ENCODE peak calls at places on chromosomes 4 and X, in nine cellular contexts. One of them, this sample, is unnamed.

GRCh38 chr4:163384434-163384833 is 40.7 kb downstream of the NPY5R start:
- DNase-seq in AG08396: no peak
- DNase-seq in SK-MEL-5: no peak
- DNase-seq in HL-60: no peak
- DNase-seq in LoVo: no peak
- DNase-seq in stimulated activated CD4-positive, alpha-beta T cell treated with anti-CD3 and anti-CD28 coated beads, TNF-alpha, amount 100 ng/mL, for 24 hours: no peak
- DNase-seq in stimulated activated CD8-positive, alpha-beta memory T cell treated with anti-CD3 and anti-CD28 coated beads, Interleukin-4, amount 100 ng/mL, for 48 hours: no peak
- DNase-seq in NCI-H510A treated with DMSO at 0.1 percent for 48 hours: no peak
- DNase-seq in nephron progenitor cell: no peak
- DNase-seq in this sample: no peak

GRCh38 chrX:20267924-20268701 is 1.4 kb upstream of the RPS6KA3 start:
- DNase-seq in AG08396: no peak
- DNase-seq in SK-MEL-5: no peak
- DNase-seq in HL-60: no peak
- DNase-seq in LoVo: no peak
- DNase-seq in stimulated activated CD4-positive, alpha-beta T cell treated with anti-CD3 and anti-CD28 coated beads, TNF-alpha, amount 100 ng/mL, for 24 hours: no peak
- DNase-seq in stimulated activated CD8-positive, alpha-beta memory T cell treated with anti-CD3 and anti-CD28 coated beads, Interleukin-4, amount 100 ng/mL, for 48 hours: peak; percentile 23
- DNase-seq in NCI-H510A treated with DMSO at 0.1 percent for 48 hours: peak; percentile 27
- DNase-seq in nephron progenitor cell: peak; percentile 37
- DNase-seq in this sample: no peak

GRCh38 chrX:140050906-140051305 is 85.6 kb upstream of the CXorf66 start:
- DNase-seq in AG08396: peak; percentile 5
- DNase-seq in SK-MEL-5: peak; percentile 20
- DNase-seq in HL-60: no peak
- DNase-seq in LoVo: no peak
- DNase-seq in stimulated activated CD4-positive, alpha-beta T cell treated with anti-CD3 and anti-CD28 coated beads, TNF-alpha, amount 100 ng/mL, for 24 hours: no peak
- DNase-seq in stimulated activated CD8-positive, alpha-beta memory T cell treated with anti-CD3 and anti-CD28 coated beads, Interleukin-4, amount 100 ng/mL, for 48 hours: no peak
- DNase-seq in NCI-H510A treated with DMSO at 0.1 percent for 48 hours: no peak
- DNase-seq in nephron progenitor cell: no peak
- DNase-seq in this sample: peak; percentile 3

GRCh38 chrX:132710756-132711155 is 221.9 kb upstream of the MBNL3 start:
- DNase-seq in AG08396: no peak
- DNase-seq in SK-MEL-5: no peak
- DNase-seq in HL-60: no peak
- DNase-seq in LoVo: no peak
- DNase-seq in stimulated activated CD4-positive, alpha-beta T cell treated with anti-CD3 and anti-CD28 coated beads, TNF-alpha, amount 100 ng/mL, for 24 hours: no peak
- DNase-seq in stimulated activated CD8-positive, alpha-beta memory T cell treated with anti-CD3 and anti-CD28 coated beads, Interleukin-4, amount 100 ng/mL, for 48 hours: no peak
- DNase-seq in NCI-H510A treated with DMSO at 0.1 percent for 48 hours: no peak
- DNase-seq in nephron progenitor cell: no peak
- DNase-seq in this sample: no peak

GRCh38 chr4:151649461-151649860 is 111.3 kb downstream of the GATB start:
- DNase-seq in AG08396: no peak
- DNase-seq in SK-MEL-5: peak; percentile 11
- DNase-seq in HL-60: no peak
- DNase-seq in LoVo: no peak
- DNase-seq in stimulated activated CD4-positive, alpha-beta T cell treated with anti-CD3 and anti-CD28 coated beads, TNF-alpha, amount 100 ng/mL, for 24 hours: no peak
- DNase-seq in stimulated activated CD8-positive, alpha-beta memory T cell treated with anti-CD3 and anti-CD28 coated beads, Interleukin-4, amount 100 ng/mL, for 48 hours: no peak
- DNase-seq in NCI-H510A treated with DMSO at 0.1 percent for 48 hours: no peak
- DNase-seq in nephron progenitor cell: no peak
- DNase-seq in this sample: no peak

GRCh38 chr4:27463816-27464215 is 603.2 kb downstream of the STIM2 start:
- DNase-seq in AG08396: no peak
- DNase-seq in SK-MEL-5: no peak
- DNase-seq in HL-60: no peak
- DNase-seq in LoVo: peak; percentile 16
- DNase-seq in stimulated activated CD4-positive, alpha-beta T cell treated with anti-CD3 and anti-CD28 coated beads, TNF-alpha, amount 100 ng/mL, for 24 hours: no peak
- DNase-seq in stimulated activated CD8-positive, alpha-beta memory T cell treated with anti-CD3 and anti-CD28 coated beads, Interleukin-4, amount 100 ng/mL, for 48 hours: no peak
- DNase-seq in NCI-H510A treated with DMSO at 0.1 percent for 48 hours: no peak
- DNase-seq in nephron progenitor cell: no peak
- DNase-seq in this sample: peak; percentile 6

GRCh38 chrX:7330971-7331746 is 183.2 kb upstream of the PUDP start:
- DNase-seq in AG08396: peak; percentile 55
- DNase-seq in SK-MEL-5: no peak
- DNase-seq in HL-60: no peak
- DNase-seq in LoVo: no peak
- DNase-seq in stimulated activated CD4-positive, alpha-beta T cell treated with anti-CD3 and anti-CD28 coated beads, TNF-alpha, amount 100 ng/mL, for 24 hours: no peak
- DNase-seq in stimulated activated CD8-positive, alpha-beta memory T cell treated with anti-CD3 and anti-CD28 coated beads, Interleukin-4, amount 100 ng/mL, for 48 hours: no peak
- DNase-seq in NCI-H510A treated with DMSO at 0.1 percent for 48 hours: no peak
- DNase-seq in nephron progenitor cell: no peak
- DNase-seq in this sample: no peak

GRCh38 chr4:168647976-168648375 is 151.1 kb downstream of the PALLD start:
- DNase-seq in AG08396: no peak
- DNase-seq in SK-MEL-5: no peak
- DNase-seq in HL-60: no peak
- DNase-seq in LoVo: no peak
- DNase-seq in stimulated activated CD4-positive, alpha-beta T cell treated with anti-CD3 and anti-CD28 coated beads, TNF-alpha, amount 100 ng/mL, for 24 hours: no peak
- DNase-seq in stimulated activated CD8-positive, alpha-beta memory T cell treated with anti-CD3 and anti-CD28 coated beads, Interleukin-4, amount 100 ng/mL, for 48 hours: no peak
- DNase-seq in NCI-H510A treated with DMSO at 0.1 percent for 48 hours: no peak
- DNase-seq in nephron progenitor cell: no peak
- DNase-seq in this sample: no peak

GRCh38 chrX:16114640-16115039 is 8.7 kb upstream of the GRPR start:
- DNase-seq in AG08396: no peak
- DNase-seq in SK-MEL-5: peak; percentile 2
- DNase-seq in HL-60: no peak
- DNase-seq in LoVo: no peak
- DNase-seq in stimulated activated CD4-positive, alpha-beta T cell treated with anti-CD3 and anti-CD28 coated beads, TNF-alpha, amount 100 ng/mL, for 24 hours: no peak
- DNase-seq in stimulated activated CD8-positive, alpha-beta memory T cell treated with anti-CD3 and anti-CD28 coated beads, Interleukin-4, amount 100 ng/mL, for 48 hours: no peak
- DNase-seq in NCI-H510A treated with DMSO at 0.1 percent for 48 hours: no peak
- DNase-seq in nephron progenitor cell: no peak
- DNase-seq in this sample: no peak

GRCh38 chr4:40992472-40993298 is 221.7 kb downstream of the APBB2 start:
- DNase-seq in AG08396: peak; percentile 24
- DNase-seq in SK-MEL-5: no peak
- DNase-seq in HL-60: peak; percentile 27
- DNase-seq in LoVo: no peak
- DNase-seq in stimulated activated CD4-positive, alpha-beta T cell treated with anti-CD3 and anti-CD28 coated beads, TNF-alpha, amount 100 ng/mL, for 24 hours: no peak
- DNase-seq in stimulated activated CD8-positive, alpha-beta memory T cell treated with anti-CD3 and anti-CD28 coated beads, Interleukin-4, amount 100 ng/mL, for 48 hours: no peak
- DNase-seq in NCI-H510A treated with DMSO at 0.1 percent for 48 hours: no peak
- DNase-seq in nephron progenitor cell: no peak
- DNase-seq in this sample: no peak

GRCh38 chr4:179415016-179415841 is 1973.0 kb upstream of the AGA start:
- DNase-seq in AG08396: no peak
- DNase-seq in SK-MEL-5: no peak
- DNase-seq in HL-60: no peak
- DNase-seq in LoVo: no peak
- DNase-seq in stimulated activated CD4-positive, alpha-beta T cell treated with anti-CD3 and anti-CD28 coated beads, TNF-alpha, amount 100 ng/mL, for 24 hours: no peak
- DNase-seq in stimulated activated CD8-positive, alpha-beta memory T cell treated with anti-CD3 and anti-CD28 coated beads, Interleukin-4, amount 100 ng/mL, for 48 hours: no peak
- DNase-seq in NCI-H510A treated with DMSO at 0.1 percent for 48 hours: no peak
- DNase-seq in nephron progenitor cell: peak; percentile 6
- DNase-seq in this sample: no peak

GRCh38 chr4:174669278-174669677 is 147.0 kb upstream of the HPGD start:
- DNase-seq in AG08396: peak; percentile 7
- DNase-seq in SK-MEL-5: peak; percentile 16
- DNase-seq in HL-60: no peak
- DNase-seq in LoVo: peak; percentile 62
- DNase-seq in stimulated activated CD4-positive, alpha-beta T cell treated with anti-CD3 and anti-CD28 coated beads, TNF-alpha, amount 100 ng/mL, for 24 hours: no peak
- DNase-seq in stimulated activated CD8-positive, alpha-beta memory T cell treated with anti-CD3 and anti-CD28 coated beads, Interleukin-4, amount 100 ng/mL, for 48 hours: no peak
- DNase-seq in NCI-H510A treated with DMSO at 0.1 percent for 48 hours: no peak
- DNase-seq in nephron progenitor cell: no peak
- DNase-seq in this sample: peak; percentile 7

GRCh38 chr4:159400782-159401712 is 298.2 kb downstream of the RAPGEF2 start:
- DNase-seq in AG08396: no peak
- DNase-seq in SK-MEL-5: no peak
- DNase-seq in HL-60: peak; percentile 41
- DNase-seq in LoVo: no peak
- DNase-seq in stimulated activated CD4-positive, alpha-beta T cell treated with anti-CD3 and anti-CD28 coated beads, TNF-alpha, amount 100 ng/mL, for 24 hours: no peak
- DNase-seq in stimulated activated CD8-positive, alpha-beta memory T cell treated with anti-CD3 and anti-CD28 coated beads, Interleukin-4, amount 100 ng/mL, for 48 hours: no peak
- DNase-seq in NCI-H510A treated with DMSO at 0.1 percent for 48 hours: no peak
- DNase-seq in nephron progenitor cell: no peak
- DNase-seq in this sample: no peak

GRCh38 chr4:36235306-36235705 is 9.0 kb downstream of the ARAP2 start:
- DNase-seq in AG08396: no peak
- DNase-seq in SK-MEL-5: peak; percentile 59
- DNase-seq in HL-60: no peak
- DNase-seq in LoVo: peak; percentile 35
- DNase-seq in stimulated activated CD4-positive, alpha-beta T cell treated with anti-CD3 and anti-CD28 coated beads, TNF-alpha, amount 100 ng/mL, for 24 hours: no peak
- DNase-seq in stimulated activated CD8-positive, alpha-beta memory T cell treated with anti-CD3 and anti-CD28 coated beads, Interleukin-4, amount 100 ng/mL, for 48 hours: no peak
- DNase-seq in NCI-H510A treated with DMSO at 0.1 percent for 48 hours: no peak
- DNase-seq in nephron progenitor cell: no peak
- DNase-seq in this sample: no peak

GRCh38 chrX:49039598-49040375 is 3.4 kb downstream of the TFE3 start:
- DNase-seq in AG08396: peak; percentile 79
- DNase-seq in SK-MEL-5: peak; percentile 72
- DNase-seq in HL-60: peak; percentile 91
- DNase-seq in LoVo: peak; percentile 27
- DNase-seq in stimulated activated CD4-positive, alpha-beta T cell treated with anti-CD3 and anti-CD28 coated beads, TNF-alpha, amount 100 ng/mL, for 24 hours: peak; percentile 5
- DNase-seq in stimulated activated CD8-positive, alpha-beta memory T cell treated with anti-CD3 and anti-CD28 coated beads, Interleukin-4, amount 100 ng/mL, for 48 hours: peak; percentile 53
- DNase-seq in NCI-H510A treated with DMSO at 0.1 percent for 48 hours: peak; percentile 55
- DNase-seq in nephron progenitor cell: peak; percentile 63
- DNase-seq in this sample: peak; percentile 83

GRCh38 chr4:169810325-169811323 is 52.9 kb upstream of the HPF1 start:
- DNase-seq in AG08396: peak; percentile 74
- DNase-seq in SK-MEL-5: peak; percentile 89
- DNase-seq in HL-60: peak; percentile 63
- DNase-seq in LoVo: peak; percentile 78
- DNase-seq in stimulated activated CD4-positive, alpha-beta T cell treated with anti-CD3 and anti-CD28 coated beads, TNF-alpha, amount 100 ng/mL, for 24 hours: peak; percentile 13
- DNase-seq in stimulated activated CD8-positive, alpha-beta memory T cell treated with anti-CD3 and anti-CD28 coated beads, Interleukin-4, amount 100 ng/mL, for 48 hours: no peak
- DNase-seq in NCI-H510A treated with DMSO at 0.1 percent for 48 hours: peak; percentile 48
- DNase-seq in nephron progenitor cell: peak; percentile 30
- DNase-seq in this sample: peak; percentile 66

GRCh38 chr4:75820676-75821075 is 81.6 kb downstream of the PPEF2 start:
- DNase-seq in AG08396: no peak
- DNase-seq in SK-MEL-5: no peak
- DNase-seq in HL-60: no peak
- DNase-seq in LoVo: no peak
- DNase-seq in stimulated activated CD4-positive, alpha-beta T cell treated with anti-CD3 and anti-CD28 coated beads, TNF-alpha, amount 100 ng/mL, for 24 hours: no peak
- DNase-seq in stimulated activated CD8-positive, alpha-beta memory T cell treated with anti-CD3 and anti-CD28 coated beads, Interleukin-4, amount 100 ng/mL, for 48 hours: no peak
- DNase-seq in NCI-H510A treated with DMSO at 0.1 percent for 48 hours: no peak
- DNase-seq in nephron progenitor cell: no peak
- DNase-seq in this sample: no peak

GRCh38 chr4:58936436-58936835 is 1826.3 kb upstream of the IGFBP7 start:
- DNase-seq in AG08396: no peak
- DNase-seq in SK-MEL-5: no peak
- DNase-seq in HL-60: no peak
- DNase-seq in LoVo: no peak
- DNase-seq in stimulated activated CD4-positive, alpha-beta T cell treated with anti-CD3 and anti-CD28 coated beads, TNF-alpha, amount 100 ng/mL, for 24 hours: no peak
- DNase-seq in stimulated activated CD8-positive, alpha-beta memory T cell treated with anti-CD3 and anti-CD28 coated beads, Interleukin-4, amount 100 ng/mL, for 48 hours: no peak
- DNase-seq in NCI-H510A treated with DMSO at 0.1 percent for 48 hours: no peak
- DNase-seq in nephron progenitor cell: no peak
- DNase-seq in this sample: no peak

GRCh38 chrX:27057883-27058282 is 405.3 kb downstream of the PPP4R3C start:
- DNase-seq in AG08396: no peak
- DNase-seq in SK-MEL-5: no peak
- DNase-seq in HL-60: no peak
- DNase-seq in LoVo: no peak
- DNase-seq in stimulated activated CD4-positive, alpha-beta T cell treated with anti-CD3 and anti-CD28 coated beads, TNF-alpha, amount 100 ng/mL, for 24 hours: no peak
- DNase-seq in stimulated activated CD8-positive, alpha-beta memory T cell treated with anti-CD3 and anti-CD28 coated beads, Interleukin-4, amount 100 ng/mL, for 48 hours: no peak
- DNase-seq in NCI-H510A treated with DMSO at 0.1 percent for 48 hours: no peak
- DNase-seq in nephron progenitor cell: no peak
- DNase-seq in this sample: no peak

GRCh38 chrX:9626379-9626778 is 139.3 kb downstream of the GPR143 start:
- DNase-seq in AG08396: no peak
- DNase-seq in SK-MEL-5: no peak
- DNase-seq in HL-60: no peak
- DNase-seq in LoVo: no peak
- DNase-seq in stimulated activated CD4-positive, alpha-beta T cell treated with anti-CD3 and anti-CD28 coated beads, TNF-alpha, amount 100 ng/mL, for 24 hours: no peak
- DNase-seq in stimulated activated CD8-positive, alpha-beta memory T cell treated with anti-CD3 and anti-CD28 coated beads, Interleukin-4, amount 100 ng/mL, for 48 hours: no peak
- DNase-seq in NCI-H510A treated with DMSO at 0.1 percent for 48 hours: peak; percentile 33
- DNase-seq in nephron progenitor cell: no peak
- DNase-seq in this sample: no peak

GRCh38 chrX:82711432-82711831 is 796.7 kb upstream of the POU3F4 start:
- DNase-seq in AG08396: no peak
- DNase-seq in SK-MEL-5: no peak
- DNase-seq in HL-60: no peak
- DNase-seq in LoVo: no peak
- DNase-seq in stimulated activated CD4-positive, alpha-beta T cell treated with anti-CD3 and anti-CD28 coated beads, TNF-alpha, amount 100 ng/mL, for 24 hours: no peak
- DNase-seq in stimulated activated CD8-positive, alpha-beta memory T cell treated with anti-CD3 and anti-CD28 coated beads, Interleukin-4, amount 100 ng/mL, for 48 hours: no peak
- DNase-seq in NCI-H510A treated with DMSO at 0.1 percent for 48 hours: no peak
- DNase-seq in nephron progenitor cell: no peak
- DNase-seq in this sample: no peak